ENCODE peak calls at places on chromosome 22, in five cellular contexts. P is fibroblast of mammary gland; K is stimulated activated CD8-positive, alpha-beta memory T cell treated with anti-CD3 and anti-CD28 coated beads, Interleukin-15, amount 100 ng/mL, for 24 hours; L is brain microvascular endothelial cell; X is choroid plexus epithelial cell. I is an unnamed sample.

GRCh38 chr22:28394711-28395110 is 284.9 kb downstream of the TTC28 start:
- DNase-seq in P (no peak), L (no peak), K (no peak), X (no peak), I (no peak)

GRCh38 chr22:36197601-36198146 is 3.9 kb downstream of the APOL4 start:
- DNase-seq in L (no peak), K (no peak), P (no peak), X (no peak), I (peak; percentile 65)

GRCh38 chr22:49826603-49827306 is 918 bp downstream of the BRD1 start:
- DNase-seq in K (no peak), X (peak; percentile 56), L (no peak), P (peak; percentile 28), I (peak; percentile 55)

GRCh38 chr22:43231724-43232034 is 44.7 kb upstream of the TTLL12 start:
- DNase-seq in K (no peak), L (no peak), P (no peak), X (no peak), I (no peak)

GRCh38 chr22:28917747-28918543 is 34.6 kb downstream of the ZNRF3 start:
- DNase-seq in X (peak; percentile 81), P (peak; percentile 26), L (no peak), K (no peak), I (peak; percentile 63)

GRCh38 chr22:33139937-33140336 is 81.8 kb upstream of the SYN3 start:
- DNase-seq in L (no peak), P (no peak), K (no peak), X (no peak), I (no peak)

GRCh38 chr22:39528080-39528661 is 4.4 kb downstream of the RPS19BP1 start:
- DNase-seq in X (no peak), L (no peak), P (no peak), K (no peak), I (peak; percentile 27)

GRCh38 chr22:29994941-29995340 is 85.3 kb upstream of the HORMAD2 start:
- DNase-seq in K (no peak), P (peak; percentile 28), L (peak; percentile 56), X (peak; percentile 76), I (peak; percentile 82)

GRCh38 chr22:43851979-43852307 is 10.4 kb downstream of the SULT4A1 start:
- DNase-seq in L (no peak), X (no peak), K (no peak), P (no peak), I (no peak)

GRCh38 chr22:50302041-50302541 is 5.4 kb downstream of the PLXNB2 start:
- DNase-seq in P (no peak), X (no peak), K (no peak), L (no peak), I (no peak)

GRCh38 chr22:50656122-50657070 is 16.2 kb upstream of the SHANK3 start:
- DNase-seq in X (peak; percentile 32), P (peak; percentile 69), L (no peak), K (no peak), I (peak; percentile 52)